ENCODE peak calls at places on chromosomes 3 and 15, in six cellular contexts. V is hypothalamus, E is activated gamma-delta T cell treated with Interleukin-2 at 50 U/mL for 16 hours, I is H7, B is fibroblast of pulmonary artery, X is GM03348. Y is an unnamed sample.

GRCh38 chr15:100671858-100672543 is 69.6 kb downstream of the ASB7 start:
- DNase-seq in V (no peak), E (no peak), I (peak), B (peak), X (no peak), Y (no peak)

GRCh38 chr3:12959838-12960378 is 113.3 kb downstream of the IQSEC1 start:
- DNase-seq in V (no peak), E (no peak), I (peak), B (no peak), X (no peak), Y (no peak)

GRCh38 chr3:89179355-89179997 is 72.1 kb downstream of the EPHA3 start:
- DNase-seq in V (no peak), E (no peak), I (no peak), B (no peak), X (no peak), Y (no peak)

GRCh38 chr3:127093312-127093711 is 99.6 kb upstream of the PRR23E start:
- DNase-seq in V (no peak), E (no peak), I (peak), B (no peak), X (no peak), Y (no peak)

GRCh38 chr3:80187981-80188380 is 420.2 kb upstream of the ROBO1 start:
- DNase-seq in V (no peak), E (no peak), I (no peak), B (no peak), X (no peak), Y (no peak)

GRCh38 chr3:100665230-100665629 is 44.1 kb upstream of the TFG start:
- DNase-seq in V (no peak), E (no peak), I (no peak), B (no peak), X (no peak), Y (no peak)

GRCh38 chr15:85582719-85583089 is 202.3 kb downstream of the AKAP13 start:
- DNase-seq in V (no peak), E (peak), I (no peak), B (no peak), X (peak), Y (peak)

GRCh38 chr3:190655933-190656332 is 142.0 kb downstream of the IL1RAP start:
- DNase-seq in V (no peak), E (no peak), I (no peak), B (no peak), X (no peak), Y (no peak)

GRCh38 chr3:162142511-162142910 is 645.9 kb downstream of the OTOL1 start:
- DNase-seq in V (no peak), E (no peak), I (no peak), B (peak), X (no peak), Y (no peak)

GRCh38 chr15:90650117-90650955 is 66.8 kb upstream of the BLM start:
- DNase-seq in V (no peak), E (no peak), I (no peak), B (peak), X (no peak), Y (peak)

GRCh38 chr3:159787191-159787590 is 201.4 kb upstream of the IL12A start:
- DNase-seq in V (no peak), E (no peak), I (no peak), B (peak), X (peak), Y (no peak)

GRCh38 chr15:95105229-95105628 is 873.9 kb downstream of the MCTP2 start:
- DNase-seq in V (no peak), E (no peak), I (no peak), B (peak), X (peak), Y (no peak)

GRCh38 chr3:148975277-148975676 is 16.1 kb upstream of the GYG1 start:
- DNase-seq in V (no peak), E (no peak), I (no peak), B (no peak), X (no peak), Y (peak)

GRCh38 chr3:124768812-124769211 is 38.6 kb downstream of the UMPS start:
- DNase-seq in V (no peak), E (no peak), I (peak), B (peak), X (peak), Y (no peak)